ENCODE peak calls at places on chromosomes 5 and 9, in six cellular contexts. L is CD4-positive, alpha-beta memory T cell; T is stomach; D is esophagus muscularis mucosa; Y is left ventricle myocardium inferior; B is endothelial cell of umbilical vein. A is an unnamed sample. For H3K4me1, the result is how much of the 10 kb centered on the place peaks cover.

GRCh38 chr9:5869315-5870019 is 21.2 kb upstream of the MLANA start:
- DNase-seq in B (no peak), L (peak), T (no peak), Y (no peak), D (no peak), A (no peak)

GRCh38 chr9:107246259-107247254 is 36.5 kb upstream of the RAD23B start:
- DNase-seq in B (no peak), T (no peak), L (no peak), Y (no peak), D (no peak), A (no peak)

GRCh38 chr9:77856615-77857014 is 175.0 kb downstream of the GNAQ start:
- DNase-seq in B (peak), D (no peak), Y (no peak), L (no peak), T (no peak), A (peak)

GRCh38 chr5:97229196-97229595 is 46.1 kb upstream of the RIOK2 start:
- DNase-seq in T (peak), B (no peak), D (no peak), Y (no peak), L (no peak), A (no peak)

GRCh38 chr5:145062280-145062679 is 772.9 kb downstream of the PRELID2 start:
- DNase-seq in B (no peak), Y (no peak), D (no peak), T (no peak), L (no peak), A (peak)

GRCh38 chr5:169742773-169743296 is 105.8 kb downstream of the DOCK2 start:
- DNase-seq in Y (no peak), L (no peak), D (no peak), B (no peak), T (no peak), A (peak)

GRCh38 chr9:82147798-82148440 is 159.3 kb downstream of the SPATA31D1 start:
- DNase-seq in Y (no peak), T (no peak), B (no peak), L (no peak), D (no peak), A (peak)

GRCh38 chr9:114158482-114159130 is 3.3 kb downstream of the COL27A1 start:
- DNase-seq in B (no peak), L (no peak), Y (no peak), D (no peak), T (no peak), A (no peak)

GRCh38 chr5:157384971-157385709 is 74.9 kb upstream of the NIPAL4 start:
- DNase-seq in Y (peak), T (no peak), B (peak), L (no peak), D (peak), A (peak)

GRCh38 chr9:93464876-93465275 is 11.5 kb upstream of the FAM120AOS start:
- DNase-seq in T (no peak), L (no peak), D (no peak), B (no peak), Y (no peak), A (no peak)

GRCh38 chr5:2756211-2756746 is 4.8 kb upstream of the IRX2 start:
- DNase-seq in Y (no peak), T (peak), B (no peak), D (peak), L (no peak), A (no peak)

GRCh38 chr9:94610181-94610591 is 16.6 kb upstream of the FBP2 start:
- DNase-seq in T (no peak), L (no peak), B (no peak), D (no peak), Y (no peak), A (no peak)

GRCh38 chr9:96461336-96461735 is 11.4 kb downstream of the HABP4 start:
- DNase-seq in Y (no peak), B (no peak), T (no peak), L (no peak), D (no peak), A (peak)

GRCh38 chr9:122126340-122127333 is 32.9 kb downstream of the NDUFA8 start:
- DNase-seq in L (no peak), Y (no peak), D (no peak), B (no peak), T (no peak), A (peak)

GRCh38 chr5:158570502-158570901 is 529.2 kb downstream of the EBF1 start:
- DNase-seq in T (no peak), B (no peak), D (no peak), Y (no peak), L (no peak), A (no peak)

GRCh38 chr9:84271004-84271886 is 69.3 kb downstream of the SLC28A3 start:
- DNase-seq in T (peak), Y (peak), L (peak), D (no peak), B (peak), A (peak)

GRCh38 chr5:105956456-105957177 is 1714.1 kb downstream of the EFNA5 start:
- DNase-seq in L (no peak), D (no peak), Y (no peak), B (peak), T (no peak), A (peak)

GRCh38 chr5:121949885-121950284 is 11.9 kb upstream of the SRFBP1 start:
- DNase-seq in D (no peak), Y (no peak), L (peak), B (peak), T (no peak), A (peak)

GRCh38 chr5:133992429-133993151 is 12.2 kb downstream of the VDAC1 start:
- DNase-seq in L (no peak), T (peak), B (no peak), Y (peak), D (no peak), A (no peak)

GRCh38 chr9:94623253-94623652 is 16.1 kb downstream of the FBP1 start:
- DNase-seq in T (peak), L (no peak), Y (no peak), D (no peak), B (no peak), A (peak)

GRCh38 chr9:108746864-108747263 is 108.9 kb downstream of the ACTL7B start:
- DNase-seq in L (no peak), D (no peak), Y (no peak), B (no peak), T (no peak), A (peak)

GRCh38 chr5:159120446-159120845 is 20.7 kb upstream of the EBF1 start:
- DNase-seq in D (no peak), Y (no peak), L (peak), B (no peak), T (no peak), A (no peak)

GRCh38 chr9:130627896-130628792 is 36.2 kb upstream of the PRDM12 start:
- DNase-seq in D (no peak), L (no peak), T (no peak), Y (no peak), B (no peak), A (no peak)

GRCh38 chr5:41834506-41834905 is 35.7 kb downstream of the OXCT1 start:
- DNase-seq in Y (no peak), D (no peak), L (no peak), B (no peak), T (no peak), A (no peak)

GRCh38 chr5:93192107-93192506 is 388.9 kb downstream of the NR2F1-AS1 start:
- DNase-seq in B (peak), Y (no peak), L (no peak), D (no peak), T (no peak), A (peak)

GRCh38 chr5:142915840-142916424 is 145.8 kb downstream of the ARHGAP26 start:
- DNase-seq in T (peak), D (no peak), L (no peak), Y (no peak), B (no peak), A (no peak)

GRCh38 chr5:90944116-90944515 is 385.5 kb downstream of the ADGRV1 start:
- DNase-seq in L (no peak), D (no peak), T (no peak), Y (no peak), B (no peak), A (peak)

GRCh38 chr5:147446528-147446927 is 63.3 kb downstream of the DPYSL3 start:
- DNase-seq in L (no peak), T (no peak), D (no peak), B (no peak), Y (peak), A (no peak)

GRCh38 chr5:40236001-40236400 is 443.7 kb upstream of the PTGER4 start:
- DNase-seq in L (no peak), Y (no peak), D (no peak), B (no peak), T (no peak), A (peak)

GRCh38 chr5:101136454-101136853 is 233.4 kb upstream of the ST8SIA4 start:
- DNase-seq in T (no peak), L (no peak), D (no peak), Y (no peak), B (no peak), A (no peak)

GRCh38 chr5:76586531-76586930 is 36.7 kb downstream of the F2RL2 start:
- DNase-seq in B (no peak), T (no peak), Y (no peak), D (no peak), L (no peak), A (no peak)

GRCh38 chr5:57394421-57395210 is 88.0 kb downstream of the ACTBL2 start:
- DNase-seq in L (no peak), D (no peak), T (no peak), Y (no peak), B (no peak), A (no peak)

GRCh38 chr5:104840284-104840683 is 1277.7 kb upstream of the NUDT12 start:
- DNase-seq in T (no peak), L (no peak), B (no peak), Y (no peak), D (no peak), A (no peak)

DNA sequence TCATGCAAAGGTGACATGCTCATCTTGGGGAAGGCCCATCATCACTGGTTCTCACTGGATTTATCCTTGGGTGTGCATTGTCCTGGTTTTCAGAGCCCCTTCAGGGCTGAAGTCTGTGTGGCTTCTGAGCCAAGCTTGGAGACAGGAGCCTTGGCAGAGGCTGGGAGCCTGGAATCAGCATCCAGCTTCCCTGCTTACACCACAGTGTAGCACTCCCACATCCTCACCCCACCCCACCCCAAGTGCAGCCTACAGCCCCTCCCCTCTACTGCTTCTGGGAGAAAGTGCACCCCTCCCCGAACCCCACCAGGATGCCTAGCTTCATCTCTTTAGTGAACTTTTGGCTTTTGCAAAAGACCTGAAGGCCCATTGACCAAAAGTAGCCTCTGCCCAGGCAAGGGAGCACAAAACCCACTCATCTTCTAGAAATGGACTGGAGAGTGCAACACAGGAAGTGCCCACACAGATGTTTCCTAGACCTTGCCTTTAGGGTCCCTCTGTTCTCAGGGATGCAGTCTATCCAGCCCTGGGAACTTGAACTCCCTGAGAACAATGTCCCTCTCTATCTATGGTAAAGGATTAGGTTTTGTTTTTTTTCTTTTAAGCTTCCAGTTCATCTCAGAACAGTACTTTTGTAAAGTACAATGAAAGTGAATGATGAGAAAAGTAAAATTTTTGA is 189.7 kb downstream of the PALM2AKAP2 start:
- DNase-seq in Y (no peak), T (no peak), B (peak), L (no peak), D (no peak), A (no peak)
- H3K4me1 ChIP-seq in Y (half or more), T (under half), B (under half), L (under half), D (under half), A (under half)

GRCh38 chr5:132268698-132269551 is 11.4 kb downstream of the PDLIM4 start:
- DNase-seq in D (peak), B (no peak), Y (no peak), L (no peak), T (no peak), A (peak)
- H3K4me1 ChIP-seq in D (half or more), B (under half), Y (under half), L (under half), T (under half), A (under half)

DNA sequence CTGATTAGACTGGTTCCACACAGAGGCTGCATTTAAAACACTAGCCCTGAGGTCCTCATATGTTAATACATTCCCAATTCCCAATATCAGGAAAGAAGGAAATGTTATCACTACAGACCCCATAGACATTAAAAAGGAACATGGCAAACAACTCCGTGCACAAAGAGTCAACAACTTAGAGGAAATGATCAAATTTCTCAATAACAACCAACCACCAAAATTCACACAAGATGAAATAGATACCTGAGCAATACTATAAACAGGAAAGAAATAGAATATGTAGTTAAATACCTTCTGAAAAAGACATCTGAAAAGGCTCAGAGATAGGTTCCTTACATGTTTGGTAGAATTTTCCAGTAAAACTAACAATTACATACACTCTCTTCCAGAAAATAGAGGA is 28.9 kb downstream of the SEMA4D start:
- DNase-seq in T (no peak), B (no peak), Y (no peak), D (no peak), L (no peak), A (no peak)
- H3K4me1 ChIP-seq in T (under half), B (under half), Y (under half), D (under half), L (half or more), A (under half)

GRCh38 chr9:136922540-136922939 is 22.0 kb downstream of the FBXW5 start:
- DNase-seq in L (no peak), Y (no peak), D (no peak), B (no peak), T (no peak), A (no peak)
- H3K4me1 ChIP-seq in L (under half), Y (half or more), D (under half), B (under half), T (under half), A (under half)

DNA sequence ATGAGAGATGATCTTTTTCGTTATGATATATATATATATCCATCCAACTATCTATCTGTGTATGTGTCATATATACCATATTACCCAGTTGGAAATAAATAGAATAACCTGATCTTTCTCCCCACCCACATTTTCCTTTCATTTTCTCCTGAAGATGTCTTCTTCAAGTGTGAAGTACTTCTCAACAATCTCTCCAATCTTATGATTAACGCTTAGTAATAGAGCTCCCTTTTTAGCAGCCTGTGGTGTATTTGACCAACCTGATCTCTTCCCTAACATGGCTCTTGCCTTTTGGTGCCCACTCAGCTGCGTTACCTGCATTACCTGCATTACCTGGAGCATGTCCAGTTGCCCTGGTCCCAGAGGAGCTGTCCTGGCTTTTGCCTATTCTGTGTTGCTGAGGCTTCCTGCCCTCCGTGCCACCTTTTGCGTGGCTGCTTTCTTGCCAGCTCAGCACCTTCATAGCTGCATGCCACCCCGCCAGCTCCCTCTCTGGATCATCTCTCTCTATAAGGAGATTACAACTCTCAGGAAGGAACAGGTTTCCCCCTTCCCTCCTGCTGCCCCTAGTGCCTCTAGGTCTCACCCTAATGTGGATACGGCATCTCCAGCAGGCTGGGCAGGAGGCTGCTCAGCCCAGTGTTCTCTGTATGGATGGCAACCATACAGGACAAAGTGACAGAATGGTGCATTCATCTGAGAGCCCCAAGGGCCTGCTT is 126.6 kb downstream of the GADD45G start:
- DNase-seq in L (no peak), D (no peak), Y (no peak), B (no peak), T (no peak), A (no peak)
- H3K4me1 ChIP-seq in L (under half), D (under half), Y (under half), B (under half), T (under half), A (under half)

GRCh38 chr5:1512541-1513291 is 11.0 kb downstream of the LPCAT1 start:
- DNase-seq in Y (peak), L (no peak), D (no peak), T (peak), B (no peak), A (no peak)
- H3K4me1 ChIP-seq in Y (under half), L (under half), D (under half), T (under half), B (under half), A (under half)

GRCh38 chr9:23768861-23769260 is 57.2 kb downstream of the ELAVL2 start:
- DNase-seq in L (no peak), B (no peak), D (no peak), Y (no peak), T (no peak), A (peak)
- H3K4me1 ChIP-seq in L (under half), B (under half), D (under half), Y (under half), T (under half), A (under half)

GRCh38 chr5:141598389-141599360 is 20.1 kb downstream of the DIAPH1 start:
- DNase-seq in B (no peak), T (no peak), Y (no peak), L (no peak), D (no peak), A (peak)
- H3K4me1 ChIP-seq in B (under half), T (under half), Y (half or more), L (half or more), D (under half), A (under half)